ENCODE peak calls at places on chromosomes 11 and 22, in eight cellular contexts. One of them, this sample, is unnamed.

GRCh38 chr11:20293992-20294391 is 69.5 kb upstream of the HTATIP2 start:
- DNase-seq in skeletal muscle cell: no peak
- DNase-seq in adrenal gland: no peak
- DNase-seq in aorta: no peak
- DNase-seq in MM.1S: no peak
- DNase-seq in IMR-90: no peak
- DNase-seq in upper lobe of right lung: no peak
- DNase-seq in right atrium auricular region: no peak
- DNase-seq in this sample: no peak

GRCh38 chr11:130237282-130238006 is 77.3 kb downstream of the ZBTB44 start:
- DNase-seq in skeletal muscle cell: no peak
- DNase-seq in adrenal gland: no peak
- DNase-seq in aorta: no peak
- DNase-seq in MM.1S: no peak
- DNase-seq in IMR-90: peak
- DNase-seq in upper lobe of right lung: no peak
- DNase-seq in right atrium auricular region: no peak
- DNase-seq in this sample: no peak

GRCh38 chr11:46677991-46678740 is 22.3 kb downstream of the ARHGAP1 start:
- DNase-seq in skeletal muscle cell: no peak
- DNase-seq in adrenal gland: no peak
- DNase-seq in aorta: no peak
- DNase-seq in MM.1S: no peak
- DNase-seq in IMR-90: peak
- DNase-seq in upper lobe of right lung: peak
- DNase-seq in right atrium auricular region: no peak
- DNase-seq in this sample: peak

GRCh38 chr11:11230802-11231562 is 122.1 kb downstream of the CSNK2A3 start:
- DNase-seq in skeletal muscle cell: no peak
- DNase-seq in adrenal gland: no peak
- DNase-seq in aorta: no peak
- DNase-seq in MM.1S: no peak
- DNase-seq in IMR-90: no peak
- DNase-seq in upper lobe of right lung: no peak
- DNase-seq in right atrium auricular region: no peak
- DNase-seq in this sample: peak

GRCh38 chr22:45077286-45077685 is 67.5 kb upstream of the PHF21B start:
- DNase-seq in skeletal muscle cell: no peak
- DNase-seq in adrenal gland: no peak
- DNase-seq in aorta: no peak
- DNase-seq in MM.1S: no peak
- DNase-seq in IMR-90: no peak
- DNase-seq in upper lobe of right lung: no peak
- DNase-seq in right atrium auricular region: no peak
- DNase-seq in this sample: no peak

GRCh38 chr11:134418119-134418840 is 6.2 kb upstream of the B3GAT1 start:
- DNase-seq in skeletal muscle cell: peak
- DNase-seq in adrenal gland: no peak
- DNase-seq in aorta: peak
- DNase-seq in MM.1S: no peak
- DNase-seq in IMR-90: peak
- DNase-seq in upper lobe of right lung: no peak
- DNase-seq in right atrium auricular region: no peak
- DNase-seq in this sample: peak

GRCh38 chr11:43779306-43779705 is 98.8 kb downstream of the HSD17B12 start:
- DNase-seq in skeletal muscle cell: no peak
- DNase-seq in adrenal gland: no peak
- DNase-seq in aorta: no peak
- DNase-seq in MM.1S: no peak
- DNase-seq in IMR-90: no peak
- DNase-seq in upper lobe of right lung: no peak
- DNase-seq in right atrium auricular region: no peak
- DNase-seq in this sample: no peak

GRCh38 chr11:111676878-111677585 is 74.8 kb downstream of the SIK2 start:
- DNase-seq in skeletal muscle cell: no peak
- DNase-seq in adrenal gland: no peak
- DNase-seq in aorta: no peak
- DNase-seq in MM.1S: no peak
- DNase-seq in IMR-90: peak
- DNase-seq in upper lobe of right lung: no peak
- DNase-seq in right atrium auricular region: no peak
- DNase-seq in this sample: no peak

DNA sequence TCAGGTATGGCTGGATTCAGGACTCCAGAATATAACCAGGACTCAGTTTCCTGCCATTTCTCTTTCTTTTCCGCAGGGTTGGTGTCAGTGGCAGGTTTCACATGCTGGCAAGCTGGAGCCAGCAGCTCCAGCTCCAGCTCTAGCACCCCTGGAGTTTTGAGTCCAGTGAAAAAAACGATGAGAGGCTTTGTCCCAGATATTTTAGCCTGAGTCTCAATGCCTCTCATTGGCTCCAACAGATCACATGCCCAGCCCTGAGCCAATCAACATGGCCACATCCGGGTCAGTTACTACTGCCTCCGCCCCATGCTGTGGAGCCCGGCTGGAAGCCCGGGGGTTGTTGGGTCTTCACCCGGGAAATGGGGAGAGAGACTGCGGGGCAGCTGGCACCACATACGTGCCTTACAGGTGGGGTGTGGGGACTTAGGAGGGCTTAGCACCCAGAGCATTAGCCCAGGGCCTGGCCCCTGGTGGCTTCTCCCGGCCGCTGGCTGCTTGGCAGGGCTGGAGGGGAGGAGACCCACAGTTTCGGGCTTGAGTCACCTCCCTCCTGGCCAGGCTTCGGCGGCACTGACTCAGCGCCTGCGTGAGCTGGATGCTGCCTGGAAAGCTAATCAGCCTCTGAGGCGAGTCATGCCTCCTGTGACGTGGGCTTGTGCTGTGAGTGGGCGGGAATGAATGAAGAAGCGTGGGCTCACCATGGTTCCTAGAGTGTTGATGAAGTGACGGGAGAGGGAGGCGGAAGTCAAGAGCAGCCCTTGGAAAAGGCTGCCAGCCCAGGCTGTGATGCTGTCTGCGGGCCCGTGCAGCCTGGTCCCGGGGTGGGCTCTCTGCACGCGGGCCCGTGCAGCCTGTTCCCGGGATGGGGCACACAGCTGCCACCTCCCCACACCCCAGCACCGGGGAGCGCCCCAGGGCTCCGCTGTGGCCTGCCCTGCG is 15.3 kb upstream of the MRTFA start:
- DNase-seq in skeletal muscle cell: peak
- DNase-seq in adrenal gland: peak
- DNase-seq in aorta: peak
- DNase-seq in MM.1S: peak
- DNase-seq in IMR-90: peak
- DNase-seq in upper lobe of right lung: peak
- DNase-seq in right atrium auricular region: peak
- DNase-seq in this sample: peak
- H3K4me3 ChIP-seq in skeletal muscle cell: peak
- H3K4me3 ChIP-seq in adrenal gland: peak
- H3K4me3 ChIP-seq in aorta: peak
- H3K4me3 ChIP-seq in MM.1S: peak
- H3K4me3 ChIP-seq in IMR-90: peak
- H3K4me3 ChIP-seq in upper lobe of right lung: peak
- H3K4me3 ChIP-seq in right atrium auricular region: peak
- H3K4me3 ChIP-seq in this sample: peak

GRCh38 chr11:114074546-114075342 is 15.2 kb downstream of the ZBTB16 start:
- DNase-seq in skeletal muscle cell: no peak
- DNase-seq in adrenal gland: no peak
- DNase-seq in aorta: no peak
- DNase-seq in MM.1S: no peak
- DNase-seq in IMR-90: no peak
- DNase-seq in upper lobe of right lung: no peak
- DNase-seq in right atrium auricular region: no peak
- DNase-seq in this sample: no peak

GRCh38 chr11:114075891-114076441 is 16.5 kb downstream of the ZBTB16 start:
- DNase-seq in skeletal muscle cell: peak
- DNase-seq in adrenal gland: peak
- DNase-seq in aorta: peak
- DNase-seq in MM.1S: no peak
- DNase-seq in IMR-90: peak
- DNase-seq in upper lobe of right lung: no peak
- DNase-seq in right atrium auricular region: no peak
- DNase-seq in this sample: peak

GRCh38 chr11:114075343-114075610 is 15.8 kb downstream of the ZBTB16 start:
- DNase-seq in skeletal muscle cell: no peak
- DNase-seq in adrenal gland: no peak
- DNase-seq in aorta: no peak
- DNase-seq in MM.1S: no peak
- DNase-seq in IMR-90: no peak
- DNase-seq in upper lobe of right lung: no peak
- DNase-seq in right atrium auricular region: no peak
- DNase-seq in this sample: no peak

GRCh38 chr11:114072978-114073377 is 13.5 kb downstream of the ZBTB16 start:
- DNase-seq in skeletal muscle cell: no peak
- DNase-seq in adrenal gland: no peak
- DNase-seq in aorta: no peak
- DNase-seq in MM.1S: no peak
- DNase-seq in IMR-90: no peak
- DNase-seq in upper lobe of right lung: peak
- DNase-seq in right atrium auricular region: no peak
- DNase-seq in this sample: no peak

GRCh38 chr11:114073506-114074381 is 14.2 kb downstream of the ZBTB16 start:
- DNase-seq in skeletal muscle cell: no peak
- DNase-seq in adrenal gland: no peak
- DNase-seq in aorta: no peak
- DNase-seq in MM.1S: no peak
- DNase-seq in IMR-90: no peak
- DNase-seq in upper lobe of right lung: no peak
- DNase-seq in right atrium auricular region: no peak
- DNase-seq in this sample: no peak
- H3K4me3 ChIP-seq in skeletal muscle cell: no peak
- H3K4me3 ChIP-seq in adrenal gland: no peak
- H3K4me3 ChIP-seq in aorta: no peak
- H3K4me3 ChIP-seq in MM.1S: no peak
- H3K4me3 ChIP-seq in IMR-90: no peak
- H3K4me3 ChIP-seq in upper lobe of right lung: peak
- H3K4me3 ChIP-seq in right atrium auricular region: no peak
- H3K4me3 ChIP-seq in this sample: no peak

GRCh38 chr22:30386960-30387848 is at the start of gene RNF215:
- DNase-seq in skeletal muscle cell: no peak
- DNase-seq in adrenal gland: peak
- DNase-seq in aorta: peak
- DNase-seq in MM.1S: peak
- DNase-seq in IMR-90: peak
- DNase-seq in upper lobe of right lung: peak
- DNase-seq in right atrium auricular region: peak
- DNase-seq in this sample: peak
- H3K4me3 ChIP-seq in skeletal muscle cell: peak
- H3K4me3 ChIP-seq in adrenal gland: peak
- H3K4me3 ChIP-seq in aorta: peak
- H3K4me3 ChIP-seq in MM.1S: peak
- H3K4me3 ChIP-seq in IMR-90: peak
- H3K4me3 ChIP-seq in upper lobe of right lung: peak
- H3K4me3 ChIP-seq in right atrium auricular region: peak
- H3K4me3 ChIP-seq in this sample: peak

DNA sequence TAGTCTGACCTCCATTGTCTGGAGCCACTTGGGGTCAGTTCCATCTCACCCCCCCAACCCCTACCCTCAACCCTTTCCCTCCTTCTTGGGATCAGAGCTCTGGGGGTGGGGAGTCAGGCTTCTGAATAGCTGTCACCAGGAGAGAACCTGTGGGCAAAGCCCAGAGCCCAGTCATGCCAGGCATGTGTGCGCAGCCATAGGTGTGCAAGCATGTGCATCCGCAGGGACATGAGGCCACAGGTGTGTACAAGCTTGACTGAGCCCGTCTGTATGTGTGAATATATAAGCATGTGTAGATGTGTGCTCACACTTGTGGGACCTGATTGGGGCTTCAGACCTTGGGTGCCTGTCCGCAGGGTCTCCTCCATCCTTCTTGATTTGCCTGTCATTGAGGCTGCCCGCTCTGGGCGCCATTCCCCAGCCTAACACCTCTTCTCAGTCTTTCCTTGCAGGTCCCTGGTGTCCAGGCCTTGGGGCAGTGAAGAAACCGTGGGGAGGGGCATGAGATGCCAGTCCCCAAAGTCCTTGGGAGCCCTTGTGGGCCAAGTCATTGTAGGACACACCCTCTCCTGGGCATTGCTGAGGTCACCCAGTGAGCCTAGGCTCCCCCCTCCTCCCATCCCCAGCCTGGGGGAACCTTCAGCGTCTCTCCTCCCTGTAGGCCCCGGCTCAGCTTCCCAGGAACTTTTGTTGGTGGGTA is 9.0 kb downstream of the ATG16L2 start:
- DNase-seq in skeletal muscle cell: no peak
- DNase-seq in adrenal gland: peak
- DNase-seq in aorta: no peak
- DNase-seq in MM.1S: peak
- DNase-seq in IMR-90: no peak
- DNase-seq in upper lobe of right lung: peak
- DNase-seq in right atrium auricular region: no peak
- DNase-seq in this sample: no peak
- H3K4me3 ChIP-seq in skeletal muscle cell: no peak
- H3K4me3 ChIP-seq in adrenal gland: no peak
- H3K4me3 ChIP-seq in aorta: no peak
- H3K4me3 ChIP-seq in MM.1S: no peak
- H3K4me3 ChIP-seq in IMR-90: no peak
- H3K4me3 ChIP-seq in upper lobe of right lung: no peak
- H3K4me3 ChIP-seq in right atrium auricular region: no peak
- H3K4me3 ChIP-seq in this sample: no peak

DNA sequence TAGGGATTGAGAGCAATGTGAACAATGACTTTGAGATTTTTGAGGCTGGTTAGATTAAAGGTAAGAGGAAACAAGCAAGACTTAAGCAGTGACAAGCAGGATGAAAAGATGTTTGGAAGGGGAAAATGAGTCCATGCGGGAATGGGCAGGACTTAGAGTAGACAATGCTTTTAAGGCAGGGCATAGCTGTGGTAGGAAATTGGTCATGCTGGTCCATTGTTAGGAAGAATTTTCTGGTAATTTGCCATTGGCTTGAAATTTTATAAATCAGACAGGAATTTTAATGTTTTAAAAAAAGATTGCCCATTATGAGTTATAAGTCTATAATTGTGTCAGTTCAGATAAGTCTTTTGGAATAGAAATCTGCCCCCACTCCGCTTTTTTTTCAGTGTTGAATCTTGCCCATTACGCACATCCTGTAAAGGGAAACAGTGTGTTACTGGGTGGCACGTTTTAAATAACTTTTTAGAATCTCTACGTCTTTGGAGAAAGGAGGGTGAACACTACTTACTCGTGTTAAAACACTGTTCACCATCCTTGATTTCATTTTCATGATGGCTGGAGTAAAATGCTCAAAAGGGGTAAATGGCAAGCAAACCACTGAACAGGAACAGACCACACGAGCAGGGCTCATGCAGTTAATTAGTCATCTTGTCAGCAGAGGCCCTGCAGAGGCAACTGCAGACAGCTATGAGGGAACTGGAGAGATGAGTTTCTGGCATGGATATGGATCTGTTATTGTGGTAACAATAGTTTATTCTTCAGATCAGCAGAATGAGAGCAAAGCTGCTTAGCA is 25.0 kb downstream of the SWAP70 start:
- DNase-seq in skeletal muscle cell: peak
- DNase-seq in adrenal gland: no peak
- DNase-seq in aorta: no peak
- DNase-seq in MM.1S: no peak
- DNase-seq in IMR-90: peak
- DNase-seq in upper lobe of right lung: no peak
- DNase-seq in right atrium auricular region: no peak
- DNase-seq in this sample: no peak
- H3K4me3 ChIP-seq in skeletal muscle cell: no peak
- H3K4me3 ChIP-seq in adrenal gland: no peak
- H3K4me3 ChIP-seq in aorta: no peak
- H3K4me3 ChIP-seq in MM.1S: no peak
- H3K4me3 ChIP-seq in IMR-90: no peak
- H3K4me3 ChIP-seq in upper lobe of right lung: no peak
- H3K4me3 ChIP-seq in right atrium auricular region: no peak
- H3K4me3 ChIP-seq in this sample: no peak

This sample was measured in H7.